ENCODE peak calls at places on chromosome 7, in ten cellular contexts. Q is foreskin keratinocyte, G is SHP77 treated with DMSO at 0.1 percent for 48 hours, V is HTR-8/SVneo, R is Kasumi-1, I is germinal center, C is hypothalamus, U is left cardiac atrium, O is AG20443, X is GM23248. S is an unnamed sample.

GRCh38 chr7:28509256-28510021 is 97.1 kb downstream of the CREB5 start:
- DNase-seq in Q (no peak), V (no peak), C (peak), R (no peak), U (no peak), O (no peak), X (no peak), G (no peak), I (peak), S (peak)

GRCh38 chr7:22569586-22570321 is 69.8 kb upstream of the STEAP1B start:
- DNase-seq in G (no peak), U (no peak), I (no peak), C (no peak), V (no peak), O (no peak), R (peak), X (no peak), Q (peak), S (no peak)

GRCh38 chr7:122140918-122141317 is 3.1 kb downstream of the AASS start:
- DNase-seq in C (no peak), Q (peak), O (no peak), V (no peak), I (no peak), X (peak), G (no peak), U (no peak), R (no peak), S (no peak)

GRCh38 chr7:1233328-1234048 is 816 bp downstream of the UNCX start:
- DNase-seq in C (no peak), I (no peak), U (no peak), O (no peak), R (no peak), G (no peak), V (no peak), X (no peak), Q (no peak), S (no peak)

GRCh38 chr7:27187158-27187701 is 2.2 kb upstream of the HOXA11 start:
- DNase-seq in I (no peak), R (no peak), O (no peak), U (no peak), X (no peak), Q (no peak), G (no peak), C (no peak), V (no peak), S (no peak)

GRCh38 chr7:99562832-99563231 is 4.4 kb downstream of the ZNF655 start:
- DNase-seq in I (no peak), C (no peak), V (peak), U (no peak), G (no peak), Q (peak), O (peak), X (peak), R (no peak), S (peak)

GRCh38 chr7:100691676-100692577 is 2.1 kb downstream of the GIGYF1 start:
- DNase-seq in G (peak), V (peak), R (peak), Q (no peak), O (peak), X (peak), I (peak), U (peak), C (peak), S (no peak)

GRCh38 chr7:53811555-53812079 is 730.6 kb upstream of the VSTM2A start:
- DNase-seq in Q (no peak), O (no peak), R (no peak), C (no peak), G (peak), V (peak), I (no peak), X (no peak), U (no peak), S (no peak)

GRCh38 chr7:150368884-150369739 is 490 bp downstream of the REPIN1 start:
- DNase-seq in G (no peak), U (peak), Q (no peak), X (peak), C (no peak), V (peak), R (no peak), O (peak), I (peak), S (no peak)

GRCh38 chr7:16463520-16463919 is 2.0 kb downstream of the SOSTDC1 start:
- DNase-seq in R (no peak), V (no peak), O (no peak), Q (no peak), C (no peak), U (no peak), X (no peak), G (no peak), I (no peak), S (no peak)

GRCh38 chr7:44220046-44220720 is 19.4 kb downstream of the YKT6 start:
- DNase-seq in U (no peak), X (no peak), C (no peak), R (no peak), I (no peak), G (no peak), O (no peak), Q (no peak), V (no peak), S (no peak)

GRCh38 chr7:105596866-105597265 is 15.6 kb upstream of the EFCAB10 start:
- DNase-seq in I (no peak), O (no peak), X (no peak), U (no peak), V (no peak), C (no peak), G (no peak), Q (no peak), R (no peak), S (no peak)

GRCh38 chr7:27201231-27202017 is 1.5 kb upstream of the HOXA13 start:
- DNase-seq in X (peak), V (no peak), I (peak), U (no peak), G (no peak), C (no peak), O (no peak), R (peak), Q (no peak), S (no peak)

GRCh38 chr7:151757274-151757673 is 119.6 kb downstream of the PRKAG2 start:
- DNase-seq in G (no peak), R (no peak), C (no peak), O (peak), U (no peak), V (no peak), Q (no peak), I (no peak), X (peak), S (no peak)

S was measured in HS-5.